ENCODE peak calls at places on chromosomes 6 and 20, in four cellular contexts. U, C, V and A are unnamed samples.

GRCh38 chr6:134123666-134124208 is 71.3 kb upstream of the SLC2A12 start:
- DNase-seq in V (peak; percentile 78), C (no peak), U (peak; percentile 41), A (no peak)

GRCh38 chr6:128807577-128807976 is 75.4 kb upstream of the LAMA2 start:
- DNase-seq in V (peak; percentile 61), U (no peak), C (no peak), A (peak; percentile 12)

GRCh38 chr6:17497701-17498100 is 102.4 kb upstream of the FAM8A1 start:
- DNase-seq in V (no peak), U (no peak), C (no peak), A (no peak)

GRCh38 chr6:6881438-6882267 is 226.1 kb upstream of the RREB1 start:
- DNase-seq in V (no peak), U (no peak), C (no peak), A (no peak)

GRCh38 chr6:144149894-144150672 is at the start of gene STX11:
- DNase-seq in C (peak; percentile 80), V (peak; percentile 25), U (peak; percentile 31), A (no peak)

GRCh38 chr6:36024154-36024760 is at the start of gene SLC26A8:
- DNase-seq in C (peak; percentile 21), V (no peak), U (no peak), A (no peak)

GRCh38 chr20:59170406-59171349 is 7.1 kb downstream of the ZNF831 start:
- DNase-seq in U (no peak), V (no peak), C (no peak), A (no peak)

GRCh38 chr6:52324239-52324638 is 37.7 kb upstream of the PAQR8 start:
- DNase-seq in V (no peak), C (no peak), U (no peak), A (no peak)

GRCh38 chr20:16459019-16459700 is 114.1 kb downstream of the KIF16B start:
- DNase-seq in C (peak; percentile 39), V (peak; percentile 84), U (no peak), A (peak; percentile 70)

GRCh38 chr20:38407321-38407720 is 27.8 kb downstream of the SNHG17 start:
- DNase-seq in C (no peak), V (no peak), U (no peak), A (no peak)

GRCh38 chr20:37541326-37541725 is 13.7 kb upstream of the BLCAP start:
- DNase-seq in V (no peak), U (no peak), C (no peak), A (no peak)

GRCh38 chr6:41692735-41693134 is 42.7 kb downstream of the TFEB start:
- DNase-seq in U (no peak), V (no peak), C (no peak), A (no peak)

GRCh38 chr6:52157301-52157930 is 28.8 kb upstream of the IL17A start:
- DNase-seq in C (no peak), U (no peak), V (peak; percentile 11), A (no peak)

GRCh38 chr6:108875161-108875555 is 26.9 kb downstream of the ARMC2 start:
- DNase-seq in C (no peak), U (no peak), V (no peak), A (no peak)

GRCh38 chr6:3352678-3353077 is 93.9 kb downstream of the PSMG4 start:
- DNase-seq in C (no peak), V (no peak), U (no peak), A (no peak)

GRCh38 chr6:134162932-134163331 is 110.5 kb upstream of the SLC2A12 start:
- DNase-seq in U (no peak), C (no peak), V (no peak), A (no peak)